ENCODE peak calls at places on chromosomes 4 and X, in five cellular contexts. Y, B, Q, F and J are unnamed samples.

GRCh38 chrX:57952320-57952678 is 42.0 kb upstream of the ZXDA start:
- DNase-seq in Y (no peak), B (no peak), Q (no peak), F (no peak), J (no peak)

GRCh38 chrX:16822723-16823122 is 36.5 kb downstream of the TXLNG start:
- DNase-seq in Y (peak; percentile 89), B (peak; percentile 85), Q (no peak), F (no peak), J (no peak)

GRCh38 chr4:155667538-155668511 is 1.2 kb downstream of the GUCY1A1 start:
- DNase-seq in Y (peak; percentile 35), B (peak; percentile 61), Q (peak; percentile 66), F (peak; percentile 41), J (no peak)

GRCh38 chrX:136163694-136164093 is 16.4 kb downstream of the FHL1 start:
- DNase-seq in Y (no peak), B (no peak), Q (no peak), F (no peak), J (no peak)

GRCh38 chr4:154329939-154330338 is 161.7 kb downstream of the DCHS2 start:
- DNase-seq in Y (peak; percentile 66), B (peak; percentile 34), Q (no peak), F (no peak), J (no peak)

GRCh38 chr4:15238720-15239119 is 189.1 kb upstream of the C1QTNF7 start:
- DNase-seq in Y (peak; percentile 66), B (peak; percentile 58), Q (peak; percentile 27), F (peak; percentile 12), J (peak; percentile 6)

GRCh38 chr4:143728171-143728570 is 27.7 kb upstream of the FREM3 start:
- DNase-seq in Y (peak; percentile 67), B (peak; percentile 42), Q (no peak), F (no peak), J (no peak)

GRCh38 chrX:71458866-71459265 is 74.0 kb upstream of the OGT start:
- DNase-seq in Y (no peak), B (no peak), Q (no peak), F (no peak), J (no peak)

GRCh38 chrX:153642313-153642654 is 4.7 kb upstream of the DUSP9 start:
- DNase-seq in Y (no peak), B (no peak), Q (peak; percentile 43), F (no peak), J (no peak)

GRCh38 chr4:165394275-165394674 is 15.5 kb downstream of the CPE start:
- DNase-seq in Y (peak; percentile 76), B (peak; percentile 62), Q (no peak), F (no peak), J (no peak)

GRCh38 chrX:116499780-116500179 is 37.0 kb upstream of the CT83 start:
- DNase-seq in Y (peak; percentile 39), B (peak; percentile 74), Q (no peak), F (no peak), J (no peak)

GRCh38 chrX:12370444-12371089 is 232.3 kb downstream of the FRMPD4 start:
- DNase-seq in Y (peak; percentile 90), B (no peak), Q (no peak), F (no peak), J (no peak)